ENCODE peak calls at places on chromosomes 11 and 22, in five cellular contexts. One of them, this sample, is unnamed.

GRCh38 chr22:44622147-44622427 is 79.9 kb upstream of the PRR5 start:
- DNase-seq in H1: no peak
- DNase-seq in GM12878: no peak
- DNase-seq in HCT116: no peak
- DNase-seq in K562: peak
- DNase-seq in this sample: no peak

GRCh38 chr11:117932426-117932825 is 3.2 kb upstream of the TMPRSS13 start:
- DNase-seq in K562: no peak
- DNase-seq in HCT116: no peak
- DNase-seq in H1: no peak
- DNase-seq in GM12878: no peak
- DNase-seq in this sample: no peak

GRCh38 chr22:30325065-30325720 is 1.5 kb downstream of the TBC1D10A start:
- DNase-seq in HCT116: no peak
- DNase-seq in GM12878: no peak
- DNase-seq in H1: no peak
- DNase-seq in K562: peak
- DNase-seq in this sample: no peak

GRCh38 chr22:27990879-27991278 is 71.8 kb upstream of the PITPNB start:
- DNase-seq in K562: peak
- DNase-seq in HCT116: peak
- DNase-seq in H1: peak
- DNase-seq in GM12878: no peak
- DNase-seq in this sample: peak

GRCh38 chr22:37555029-37555428 is 5.3 kb upstream of the CDC42EP1 start:
- DNase-seq in HCT116: no peak
- DNase-seq in GM12878: no peak
- DNase-seq in H1: no peak
- DNase-seq in K562: no peak
- DNase-seq in this sample: no peak

GRCh38 chr11:23856654-23857053 is 640.2 kb upstream of the LUZP2 start:
- DNase-seq in H1: no peak
- DNase-seq in GM12878: no peak
- DNase-seq in HCT116: no peak
- DNase-seq in K562: no peak
- DNase-seq in this sample: no peak

GRCh38 chr11:113881856-113882255 is 6.5 kb upstream of the USP28 start:
- DNase-seq in H1: no peak
- DNase-seq in K562: peak
- DNase-seq in GM12878: no peak
- DNase-seq in HCT116: no peak
- DNase-seq in this sample: no peak

GRCh38 chr11:6219359-6219758 is 14.0 kb downstream of the C11orf42 start:
- DNase-seq in HCT116: no peak
- DNase-seq in GM12878: no peak
- DNase-seq in H1: no peak
- DNase-seq in K562: no peak
- DNase-seq in this sample: no peak

GRCh38 chr11:109309153-109309552 is 112.8 kb upstream of the C11orf87 start:
- DNase-seq in H1: no peak
- DNase-seq in HCT116: no peak
- DNase-seq in GM12878: no peak
- DNase-seq in K562: no peak
- DNase-seq in this sample: no peak

GRCh38 chr22:32830473-32830872 is 29.0 kb downstream of the TIMP3 start:
- DNase-seq in GM12878: no peak
- DNase-seq in HCT116: no peak
- DNase-seq in K562: no peak
- DNase-seq in H1: no peak
- DNase-seq in this sample: no peak

GRCh38 chr11:117232911-117233409 is 489 bp downstream of the RNF214 start:
- DNase-seq in K562: peak
- DNase-seq in GM12878: no peak
- DNase-seq in HCT116: no peak
- DNase-seq in H1: no peak
- DNase-seq in this sample: no peak

GRCh38 chr11:88695701-88696414 is 358.3 kb upstream of the CTSC start:
- DNase-seq in HCT116: no peak
- DNase-seq in H1: no peak
- DNase-seq in GM12878: no peak
- DNase-seq in K562: no peak
- DNase-seq in this sample: no peak

GRCh38 chr11:35734669-35735068 is 72.1 kb downstream of the TRIM44 start:
- DNase-seq in H1: no peak
- DNase-seq in HCT116: no peak
- DNase-seq in GM12878: no peak
- DNase-seq in K562: no peak
- DNase-seq in this sample: peak

GRCh38 chr22:24436553-24436952 is 9.2 kb downstream of the ADORA2A start:
- DNase-seq in H1: no peak
- DNase-seq in K562: no peak
- DNase-seq in GM12878: no peak
- DNase-seq in HCT116: no peak
- DNase-seq in this sample: no peak

GRCh38 chr11:2305862-2306823 is 4.3 kb downstream of the TSPAN32 start:
- DNase-seq in HCT116: no peak
- DNase-seq in K562: peak
- DNase-seq in GM12878: no peak
- DNase-seq in H1: no peak
- DNase-seq in this sample: no peak

GRCh38 chr11:22169833-22170232 is 23.1 kb upstream of the ANO5 start:
- DNase-seq in HCT116: no peak
- DNase-seq in K562: no peak
- DNase-seq in GM12878: no peak
- DNase-seq in H1: no peak
- DNase-seq in this sample: peak

GRCh38 chr11:57318178-57318577 is 6.6 kb downstream of the TNKS1BP1 start:
- DNase-seq in K562: no peak
- DNase-seq in HCT116: no peak
- DNase-seq in GM12878: no peak
- DNase-seq in H1: no peak
- DNase-seq in this sample: no peak

GRCh38 chr11:134069996-134070845 is 1.3 kb downstream of the JAM3 start:
- DNase-seq in HCT116: no peak
- DNase-seq in K562: no peak
- DNase-seq in GM12878: no peak
- DNase-seq in H1: no peak
- DNase-seq in this sample: no peak
- TF ChIP-seq JUND in HCT116: no peak
- TF ChIP-seq JUND in K562: no peak
- TF ChIP-seq JUND in GM12878: no peak
- TF ChIP-seq JUND in H1: no peak
- TF ChIP-seq JUND in this sample: no peak

GRCh38 chr11:8683115-8683807 is 669 bp downstream of the RPL27A start:
- DNase-seq in HCT116: no peak
- DNase-seq in K562: no peak
- DNase-seq in H1: no peak
- DNase-seq in GM12878: no peak
- DNase-seq in this sample: no peak
- TF ChIP-seq SRF in HCT116: no peak
- TF ChIP-seq SRF in K562: no peak
- TF ChIP-seq SRF in H1: no peak
- TF ChIP-seq SRF in GM12878: no peak
- TF ChIP-seq SRF in this sample: no peak

GRCh38 chr11:643366-643765 is 6.3 kb downstream of the DRD4 start:
- DNase-seq in HCT116: no peak
- DNase-seq in K562: no peak
- DNase-seq in H1: no peak
- DNase-seq in GM12878: no peak
- DNase-seq in this sample: no peak
- TF ChIP-seq JUND in HCT116: no peak
- TF ChIP-seq JUND in K562: no peak
- TF ChIP-seq JUND in H1: no peak
- TF ChIP-seq JUND in GM12878: no peak
- TF ChIP-seq JUND in this sample: no peak

DNA sequence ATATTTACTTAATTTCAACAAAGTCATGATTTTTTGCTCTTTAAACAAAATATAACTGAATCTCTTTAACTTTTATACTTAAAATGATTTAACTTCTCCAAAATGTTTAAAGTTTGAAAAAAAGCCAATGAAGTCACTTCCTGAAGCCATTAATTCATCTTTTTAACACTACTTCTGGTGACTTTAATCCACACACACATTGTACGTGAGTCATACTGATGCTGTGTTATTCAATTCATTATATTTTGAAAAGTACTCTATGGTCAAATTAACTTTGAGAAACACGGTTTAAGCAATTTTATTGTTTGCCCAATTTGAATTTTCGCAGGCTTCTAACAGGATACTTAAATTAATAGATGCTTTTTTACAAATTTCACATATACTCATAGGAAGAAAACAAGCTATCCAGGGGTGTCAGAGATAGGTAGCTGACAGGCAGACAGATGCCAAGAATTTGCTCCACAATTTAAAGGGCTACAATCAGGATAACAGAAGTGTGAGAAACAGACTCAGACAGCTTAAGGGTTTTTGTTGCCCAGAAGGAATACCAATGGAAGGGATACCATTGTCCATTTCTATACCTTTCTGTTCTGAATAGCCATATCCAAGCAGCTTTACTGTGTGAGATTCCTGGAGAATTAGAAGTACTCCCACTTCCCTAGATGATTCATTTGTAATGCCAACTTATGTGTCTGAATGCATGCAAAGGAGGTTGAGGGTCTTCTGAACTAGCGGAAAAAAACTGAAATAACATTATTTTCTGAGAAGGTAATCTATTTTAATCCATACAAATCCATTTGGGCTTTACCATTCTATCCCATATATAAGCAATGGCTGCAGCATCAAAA is 118.4 kb downstream of the RBFOX2 start:
- DNase-seq in HCT116: no peak
- DNase-seq in K562: no peak
- DNase-seq in GM12878: no peak
- DNase-seq in H1: no peak
- DNase-seq in this sample: no peak
- TF ChIP-seq SRF in HCT116: no peak
- TF ChIP-seq SRF in K562: no peak
- TF ChIP-seq SRF in GM12878: no peak
- TF ChIP-seq SRF in H1: no peak
- TF ChIP-seq SRF in this sample: no peak

GRCh38 chr11:1155274-1155693 is 2.5 kb upstream of the MUC5AC start:
- DNase-seq in GM12878: no peak
- DNase-seq in HCT116: no peak
- DNase-seq in H1: no peak
- DNase-seq in K562: no peak
- DNase-seq in this sample: no peak

GRCh38 chr11:1158681-1159525 is 1.1 kb downstream of the MUC5AC start:
- DNase-seq in K562: no peak
- DNase-seq in H1: no peak
- DNase-seq in GM12878: no peak
- DNase-seq in HCT116: no peak
- DNase-seq in this sample: no peak

GRCh38 chr11:1157645-1158591 is at the start of gene MUC5AC:
- DNase-seq in HCT116: no peak
- DNase-seq in GM12878: no peak
- DNase-seq in K562: no peak
- DNase-seq in H1: no peak
- DNase-seq in this sample: no peak

GRCh38 chr11:1157341-1157644 is 460 bp upstream of the MUC5AC start:
- DNase-seq in HCT116: no peak
- DNase-seq in K562: no peak
- DNase-seq in GM12878: no peak
- DNase-seq in H1: no peak
- DNase-seq in this sample: no peak

DNA sequence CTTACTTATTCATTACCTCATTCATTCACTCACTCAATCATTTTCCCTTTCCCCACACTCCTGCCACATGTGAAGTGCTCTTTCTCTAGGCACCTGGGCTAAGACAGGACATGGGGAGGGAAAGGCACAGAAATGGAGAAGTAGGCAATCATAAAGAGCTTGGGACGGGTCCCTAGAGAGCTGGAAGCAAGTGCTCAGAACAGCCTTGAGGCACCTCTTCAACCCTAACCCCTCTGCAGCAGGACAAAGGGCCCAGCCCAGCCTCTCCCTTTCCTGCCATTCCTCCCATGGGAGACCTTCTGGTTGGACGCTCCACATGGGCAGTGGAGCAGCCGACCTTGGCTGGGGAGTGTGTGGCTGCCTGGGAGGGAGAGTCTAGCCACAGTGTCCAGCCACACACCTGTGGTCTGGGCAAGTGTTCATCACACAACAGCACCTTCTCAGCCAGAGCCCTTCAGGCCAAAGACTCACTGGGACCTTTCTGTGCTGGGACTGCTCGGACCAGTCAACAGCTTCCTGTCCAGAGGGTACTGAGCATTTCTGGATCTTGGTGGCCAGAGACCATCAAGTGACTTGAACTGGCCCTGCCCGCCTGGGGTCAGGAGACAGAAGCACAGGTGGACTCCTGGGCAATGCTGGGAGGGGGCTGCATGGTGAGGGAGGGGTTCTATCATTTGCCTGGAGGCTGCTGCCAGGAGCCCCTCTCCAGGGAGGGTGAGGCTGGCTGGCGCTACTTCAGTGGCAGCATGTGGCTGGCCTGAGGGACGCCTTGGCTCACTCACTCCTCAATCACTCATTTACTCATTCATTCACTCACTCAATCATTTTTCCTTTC is 1.0 kb upstream of the MUC5AC start:
- DNase-seq in K562: no peak
- DNase-seq in HCT116: no peak
- DNase-seq in H1: no peak
- DNase-seq in GM12878: no peak
- DNase-seq in this sample: no peak
- TF ChIP-seq JUND in K562: no peak
- TF ChIP-seq JUND in HCT116: no peak
- TF ChIP-seq JUND in H1: no peak
- TF ChIP-seq JUND in GM12878: no peak
- TF ChIP-seq JUND in this sample: no peak

GRCh38 chr22:19120829-19121630 is 1.2 kb downstream of the DGCR2 start:
- DNase-seq in H1: no peak
- DNase-seq in K562: peak
- DNase-seq in GM12878: no peak
- DNase-seq in HCT116: peak
- DNase-seq in this sample: peak
- TF ChIP-seq SRF in H1: no peak
- TF ChIP-seq SRF in K562: no peak
- TF ChIP-seq SRF in GM12878: no peak
- TF ChIP-seq SRF in HCT116: no peak
- TF ChIP-seq SRF in this sample: no peak

DNA sequence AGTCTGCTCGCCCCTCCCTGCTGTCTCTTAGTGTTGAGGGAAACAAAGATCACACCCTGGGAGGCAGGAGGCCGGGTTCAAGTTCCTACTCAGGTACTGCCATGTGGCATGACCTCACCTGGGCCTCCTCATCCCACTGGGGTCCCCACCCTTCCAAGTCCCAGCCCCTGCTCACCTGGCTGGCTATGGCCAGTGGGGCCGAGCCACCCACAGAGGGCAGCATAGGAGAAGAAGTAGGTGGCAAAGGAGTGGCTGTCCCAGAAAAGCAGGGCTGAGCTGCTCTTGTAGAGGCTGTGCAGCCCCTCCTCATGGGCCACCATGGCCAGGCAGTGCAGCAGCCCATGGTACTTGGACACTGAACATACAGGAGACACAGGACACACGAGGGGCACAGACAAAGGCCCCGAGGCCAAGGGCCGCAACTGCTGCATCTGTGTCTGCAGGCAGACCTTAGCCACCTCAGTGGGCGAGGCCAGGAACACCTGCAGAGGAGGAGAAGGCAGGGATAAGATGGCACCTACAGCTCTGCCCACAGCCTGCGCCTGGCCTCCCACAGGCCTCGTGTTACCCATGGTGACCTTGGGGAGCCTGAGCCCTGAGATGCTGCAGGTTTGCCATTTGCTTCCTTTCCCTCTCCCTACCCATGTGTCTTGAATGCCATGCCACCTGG is 50.6 kb upstream of the MPEG1 start:
- DNase-seq in H1: no peak
- DNase-seq in K562: no peak
- DNase-seq in GM12878: no peak
- DNase-seq in HCT116: peak
- DNase-seq in this sample: peak
- TF ChIP-seq JUND in H1: no peak
- TF ChIP-seq JUND in K562: no peak
- TF ChIP-seq JUND in GM12878: no peak
- TF ChIP-seq JUND in HCT116: no peak
- TF ChIP-seq JUND in this sample: no peak

This sample was measured in HepG2.